ENCODE peak calls at places on chromosomes 1 and 21, in four cellular contexts. One of them, this sample, is unnamed.

GRCh38 chr1:242411906-242412305 is 112.6 kb downstream of the PLD5 start:
- DNase-seq in A549: no peak
- DNase-seq in fibroblast of lung: no peak
- DNase-seq in fibroblast of mammary gland: no peak
- DNase-seq in this sample: no peak

GRCh38 chr1:99334991-99335390 is 70.7 kb downstream of the PLPPR4 start:
- DNase-seq in A549: no peak
- DNase-seq in fibroblast of lung: no peak
- DNase-seq in fibroblast of mammary gland: no peak
- DNase-seq in this sample: no peak

GRCh38 chr1:214506972-214507431 is 44.4 kb downstream of the PTPN14 start:
- DNase-seq in A549: peak; percentile 70
- DNase-seq in fibroblast of lung: no peak
- DNase-seq in fibroblast of mammary gland: no peak
- DNase-seq in this sample: peak; percentile 93

GRCh38 chr1:22592919-22593790 is 29.9 kb downstream of the EPHA8 start:
- DNase-seq in A549: no peak
- DNase-seq in fibroblast of lung: no peak
- DNase-seq in fibroblast of mammary gland: no peak
- DNase-seq in this sample: peak; percentile 25

GRCh38 chr1:210684466-210685294 is 356.0 kb downstream of the HHAT start:
- DNase-seq in A549: no peak
- DNase-seq in fibroblast of lung: no peak
- DNase-seq in fibroblast of mammary gland: no peak
- DNase-seq in this sample: no peak

GRCh38 chr1:1602321-1602931 is 2.5 kb upstream of the FNDC10 start:
- DNase-seq in A549: no peak
- DNase-seq in fibroblast of lung: no peak
- DNase-seq in fibroblast of mammary gland: no peak
- DNase-seq in this sample: no peak

GRCh38 chr1:12518956-12519707 is 98.9 kb downstream of the DHRS3 start:
- DNase-seq in A549: no peak
- DNase-seq in fibroblast of lung: peak; percentile 86
- DNase-seq in fibroblast of mammary gland: peak; percentile 85
- DNase-seq in this sample: no peak

GRCh38 chr21:21111309-21111920 is 113.2 kb downstream of the NCAM2 start:
- DNase-seq in A549: no peak
- DNase-seq in fibroblast of lung: no peak
- DNase-seq in fibroblast of mammary gland: no peak
- DNase-seq in this sample: no peak

GRCh38 chr1:204726478-204726877 is 40.9 kb upstream of the LRRN2 start:
- DNase-seq in A549: peak; percentile 96
- DNase-seq in fibroblast of lung: peak; percentile 3
- DNase-seq in fibroblast of mammary gland: peak; percentile 28
- DNase-seq in this sample: peak; percentile 74

GRCh38 chr1:107976431-107977215 is 11.6 kb upstream of the VAV3 start:
- DNase-seq in A549: no peak
- DNase-seq in fibroblast of lung: no peak
- DNase-seq in fibroblast of mammary gland: peak; percentile 52
- DNase-seq in this sample: no peak

GRCh38 chr1:205373022-205373421 is 16.3 kb upstream of the KLHDC8A start:
- DNase-seq in A549: no peak
- DNase-seq in fibroblast of lung: peak; percentile 12
- DNase-seq in fibroblast of mammary gland: peak; percentile 24
- DNase-seq in this sample: no peak

GRCh38 chr1:224509881-224510280 is 75.3 kb upstream of the WDR26 start:
- DNase-seq in A549: no peak
- DNase-seq in fibroblast of lung: peak; percentile 34
- DNase-seq in fibroblast of mammary gland: no peak
- DNase-seq in this sample: no peak

GRCh38 chr1:171794085-171794484 is 12.6 kb downstream of the METTL13 start:
- DNase-seq in A549: no peak
- DNase-seq in fibroblast of lung: no peak
- DNase-seq in fibroblast of mammary gland: peak; percentile 89
- DNase-seq in this sample: no peak

GRCh38 chr1:31368611-31369107 is 4.2 kb downstream of the FABP3 start:
- DNase-seq in A549: no peak
- DNase-seq in fibroblast of lung: no peak
- DNase-seq in fibroblast of mammary gland: no peak
- DNase-seq in this sample: no peak

GRCh38 chr1:229129306-229130027 is 141.4 kb upstream of the RAB4A start:
- DNase-seq in A549: no peak
- DNase-seq in fibroblast of lung: no peak
- DNase-seq in fibroblast of mammary gland: no peak
- DNase-seq in this sample: no peak

GRCh38 chr1:10909697-10910489 is 102.6 kb upstream of the TARDBP start:
- DNase-seq in A549: peak; percentile 46
- DNase-seq in fibroblast of lung: no peak
- DNase-seq in fibroblast of mammary gland: peak; percentile 17
- DNase-seq in this sample: peak; percentile 73

GRCh38 chr21:30194701-30195299 is 21.1 kb downstream of the CLDN8 start:
- DNase-seq in A549: no peak
- DNase-seq in fibroblast of lung: peak; percentile 15
- DNase-seq in fibroblast of mammary gland: peak; percentile 57
- DNase-seq in this sample: peak; percentile 38

GRCh38 chr1:169106095-169106920 is at the start of gene ATP1B1:
- DNase-seq in A549: peak; percentile 91
- DNase-seq in fibroblast of lung: peak; percentile 74
- DNase-seq in fibroblast of mammary gland: peak; percentile 65
- DNase-seq in this sample: peak; percentile 98

DNA sequence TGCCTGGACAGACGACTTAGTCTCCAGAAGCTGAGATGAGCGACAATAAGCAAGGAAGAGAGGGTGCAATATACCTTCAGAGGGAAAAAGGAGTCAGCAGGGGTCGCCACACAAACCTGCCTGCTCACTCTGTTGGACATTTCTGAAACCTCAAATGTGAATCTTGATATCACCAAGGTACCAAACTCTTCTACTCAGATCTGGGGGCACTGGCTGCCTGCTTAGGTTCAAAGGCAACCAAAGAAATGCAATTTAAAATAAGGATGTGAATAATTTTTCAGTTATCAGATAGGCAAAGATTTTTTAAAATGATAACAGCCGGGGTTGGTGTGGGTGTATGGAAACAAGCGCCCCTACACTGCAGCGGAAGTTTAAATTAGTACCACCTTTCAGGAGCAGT is 164.2 kb downstream of the HIVEP3 start:
- DNase-seq in A549: no peak
- DNase-seq in fibroblast of lung: no peak
- DNase-seq in fibroblast of mammary gland: no peak
- DNase-seq in this sample: no peak
- TF ChIP-seq CTCF in A549: peak; percentile 14
- TF ChIP-seq CTCF in fibroblast of lung: no peak
- TF ChIP-seq CTCF in fibroblast of mammary gland: peak; percentile 2
- TF ChIP-seq CTCF in this sample: no peak

GRCh38 chr1:7538033-7538432 is 233.1 kb upstream of the VAMP3 start:
- DNase-seq in A549: no peak
- DNase-seq in fibroblast of lung: peak; percentile 77
- DNase-seq in fibroblast of mammary gland: peak; percentile 80
- DNase-seq in this sample: no peak

GRCh38 chr1:7539772-7540175 is 231.3 kb upstream of the VAMP3 start:
- DNase-seq in A549: no peak
- DNase-seq in fibroblast of lung: no peak
- DNase-seq in fibroblast of mammary gland: no peak
- DNase-seq in this sample: peak; percentile 62

GRCh38 chr1:7536891-7537591 is 234.1 kb upstream of the VAMP3 start:
- DNase-seq in A549: no peak
- DNase-seq in fibroblast of lung: no peak
- DNase-seq in fibroblast of mammary gland: no peak
- DNase-seq in this sample: no peak

GRCh38 chr1:7540816-7541215 is 230.3 kb upstream of the VAMP3 start:
- DNase-seq in A549: no peak
- DNase-seq in fibroblast of lung: no peak
- DNase-seq in fibroblast of mammary gland: no peak
- DNase-seq in this sample: no peak

DNA sequence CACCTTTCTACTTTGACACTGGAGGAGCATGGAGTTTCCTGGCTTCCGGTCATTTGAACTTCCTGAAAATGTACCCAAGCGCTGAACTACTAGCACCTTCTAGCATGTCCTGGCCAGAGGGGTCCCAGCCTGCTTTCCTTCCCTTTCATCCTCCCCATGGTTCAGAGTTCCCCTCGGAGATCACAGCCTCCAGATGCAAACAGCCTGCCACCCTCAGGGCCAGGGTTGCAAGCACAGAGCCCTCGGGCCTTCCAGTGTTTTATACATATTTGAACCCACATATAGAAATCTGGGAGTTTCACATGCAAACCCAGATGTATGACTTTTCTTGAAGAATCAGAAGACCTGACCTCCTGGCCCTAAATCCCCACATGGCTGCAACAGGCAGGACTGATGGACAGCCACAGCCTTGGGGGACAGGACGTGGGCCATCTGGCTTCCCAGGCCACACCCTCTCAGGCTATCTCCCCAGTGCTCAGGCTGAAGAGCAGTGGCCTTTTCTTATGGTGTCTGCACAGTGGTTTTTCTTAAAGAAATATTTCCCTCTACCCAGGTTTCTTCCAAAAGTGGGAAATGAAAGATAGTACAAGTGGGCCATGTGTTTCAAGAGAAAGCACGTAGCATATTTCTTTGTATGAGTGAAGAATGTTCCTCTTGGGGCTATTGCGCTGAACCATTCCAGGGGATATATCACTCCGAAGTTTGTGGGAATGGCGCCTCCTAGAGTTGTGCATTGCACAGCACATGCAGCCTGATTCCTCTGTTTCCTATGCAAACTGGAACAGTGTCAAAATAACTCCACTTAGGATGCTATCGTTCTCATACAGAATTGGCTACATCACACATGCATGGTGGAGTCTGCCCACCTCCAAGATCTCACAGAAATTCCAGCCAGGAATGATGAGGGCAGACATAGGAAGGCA is 232.0 kb upstream of the VAMP3 start:
- DNase-seq in A549: no peak
- DNase-seq in fibroblast of lung: no peak
- DNase-seq in fibroblast of mammary gland: no peak
- DNase-seq in this sample: no peak
- TF ChIP-seq CTCF in A549: no peak
- TF ChIP-seq CTCF in fibroblast of lung: peak; percentile 16
- TF ChIP-seq CTCF in fibroblast of mammary gland: no peak
- TF ChIP-seq CTCF in this sample: no peak

DNA sequence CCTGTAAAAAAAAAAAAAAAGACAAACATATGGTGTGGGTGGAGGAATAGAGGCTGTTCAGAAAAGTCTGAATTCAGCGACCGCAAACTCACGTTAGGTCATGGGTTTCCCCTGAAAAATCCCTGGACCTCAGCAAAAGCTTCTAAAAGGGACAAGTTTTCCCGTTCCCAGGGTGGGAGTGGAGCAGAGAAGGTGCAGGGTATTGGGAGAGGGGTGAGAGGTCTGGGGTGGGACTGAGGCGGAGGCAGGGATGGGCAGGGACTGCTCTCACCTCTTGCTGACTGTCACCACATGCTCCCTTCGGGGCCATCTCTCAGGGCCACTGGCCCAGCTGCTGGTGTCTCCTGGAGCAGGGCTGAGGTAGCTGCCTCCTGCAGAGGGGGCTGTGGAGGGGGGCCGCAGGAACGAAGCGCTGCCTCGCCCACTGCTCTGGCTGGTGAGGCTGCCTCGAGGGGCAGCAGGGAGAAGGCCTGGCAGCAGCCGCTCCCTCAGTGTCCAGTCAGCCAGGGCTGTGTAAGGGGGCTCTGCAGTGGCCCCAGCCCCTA is 2.7 kb upstream of the TAGLN2 start:
- DNase-seq in A549: no peak
- DNase-seq in fibroblast of lung: no peak
- DNase-seq in fibroblast of mammary gland: peak; percentile 39
- DNase-seq in this sample: no peak
- TF ChIP-seq CTCF in A549: no peak
- TF ChIP-seq CTCF in fibroblast of lung: no peak
- TF ChIP-seq CTCF in fibroblast of mammary gland: no peak
- TF ChIP-seq CTCF in this sample: no peak

GRCh38 chr1:6832789-6833188 is 47.5 kb downstream of the CAMTA1 start:
- DNase-seq in A549: no peak
- DNase-seq in fibroblast of lung: no peak
- DNase-seq in fibroblast of mammary gland: no peak
- DNase-seq in this sample: no peak
- TF ChIP-seq CTCF in A549: no peak
- TF ChIP-seq CTCF in fibroblast of lung: no peak
- TF ChIP-seq CTCF in fibroblast of mammary gland: no peak
- TF ChIP-seq CTCF in this sample: no peak

DNA sequence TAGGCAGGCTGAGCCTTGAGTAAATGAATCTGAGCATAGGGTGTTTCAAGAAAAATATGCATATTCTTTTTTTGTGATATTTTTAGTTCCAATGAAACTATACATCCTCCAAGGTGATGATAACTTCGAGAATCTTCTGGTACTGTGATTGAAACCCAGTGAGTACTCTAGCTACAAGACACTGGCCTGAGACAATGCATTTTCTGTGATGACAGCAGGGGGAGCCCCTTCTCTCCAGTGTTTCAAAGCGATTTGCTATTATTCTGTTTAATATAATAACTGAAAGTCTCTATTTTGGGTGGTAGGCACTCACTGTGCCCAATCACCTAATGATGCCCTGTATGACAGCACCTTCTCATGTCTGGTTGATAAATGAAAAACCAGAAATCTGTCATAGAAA is 12.1 kb downstream of the IRF2BP2 start:
- DNase-seq in A549: peak; percentile 60
- DNase-seq in fibroblast of lung: peak; percentile 73
- DNase-seq in fibroblast of mammary gland: peak; percentile 72
- DNase-seq in this sample: peak; percentile 75
- TF ChIP-seq CTCF in A549: peak; percentile 65
- TF ChIP-seq CTCF in fibroblast of lung: peak; percentile 69
- TF ChIP-seq CTCF in fibroblast of mammary gland: peak; percentile 72
- TF ChIP-seq CTCF in this sample: no peak

GRCh38 chr1:82377201-82377884 is 576.6 kb downstream of the ADGRL2 start:
- DNase-seq in A549: no peak
- DNase-seq in fibroblast of lung: peak; percentile 28
- DNase-seq in fibroblast of mammary gland: no peak
- DNase-seq in this sample: no peak
- TF ChIP-seq CTCF in A549: no peak
- TF ChIP-seq CTCF in fibroblast of lung: no peak
- TF ChIP-seq CTCF in fibroblast of mammary gland: no peak
- TF ChIP-seq CTCF in this sample: no peak

GRCh38 chr1:97190326-97190725 is 468.7 kb downstream of the PTBP2 start:
- DNase-seq in A549: no peak
- DNase-seq in fibroblast of lung: peak; percentile 42
- DNase-seq in fibroblast of mammary gland: peak; percentile 61
- DNase-seq in this sample: no peak

GRCh38 chr1:97186381-97186780 is 464.8 kb downstream of the PTBP2 start:
- DNase-seq in A549: no peak
- DNase-seq in fibroblast of lung: peak; percentile 13
- DNase-seq in fibroblast of mammary gland: peak; percentile 22
- DNase-seq in this sample: peak; percentile 2
- TF ChIP-seq CTCF in A549: no peak
- TF ChIP-seq CTCF in fibroblast of lung: peak; percentile 3
- TF ChIP-seq CTCF in fibroblast of mammary gland: peak; percentile 31
- TF ChIP-seq CTCF in this sample: no peak